ENCODE peak calls at places on chromosomes 2 and 18, in ten cellular contexts. I is lower lobe of right lung; P is endodermal cell; Y is adrenal gland; U is right atrium auricular region; B is CD8-positive, alpha-beta T cell; X is HCT116; T is colonic mucosa; Z is fibroblast of pulmonary artery; R is transverse colon. F is an unnamed sample.

GRCh38 chr2:181813963-181814565 is 77.5 kb upstream of the ITPRID2 start:
- DNase-seq in X (no peak), I (no peak), P (no peak), R (peak; percentile 15), B (no peak), Y (no peak), U (no peak), T (no peak), Z (peak; percentile 89), F (no peak)

GRCh38 chr2:86025229-86025820 is 80.4 kb downstream of the POLR1A start:
- DNase-seq in R (no peak), U (no peak), P (no peak), B (no peak), Z (no peak), X (no peak), Y (no peak), T (no peak), I (no peak), F (no peak)

GRCh38 chr2:238080518-238080917 is 19.6 kb upstream of the ESPNL start:
- DNase-seq in R (no peak), I (no peak), U (peak; percentile 42), X (no peak), P (no peak), T (no peak), Z (no peak), Y (no peak), B (no peak), F (no peak)

GRCh38 chr2:73930386-73930785 is 3.7 kb downstream of the DGUOK start:
- DNase-seq in I (no peak), R (no peak), X (no peak), P (no peak), U (no peak), B (no peak), Z (no peak), Y (no peak), T (no peak), F (no peak)

GRCh38 chr2:11679491-11680130 is 9.6 kb upstream of the NTSR2 start:
- DNase-seq in Z (no peak), B (no peak), I (no peak), U (no peak), P (peak; percentile 49), Y (no peak), T (no peak), X (no peak), R (no peak), F (no peak)

GRCh38 chr2:212154392-212154791 is 384.2 kb downstream of the ERBB4 start:
- DNase-seq in R (no peak), U (no peak), X (no peak), I (no peak), Z (no peak), T (no peak), P (no peak), Y (no peak), B (no peak), F (no peak)

GRCh38 chr18:48545690-48546365 is 7.0 kb downstream of the CTIF start:
- DNase-seq in B (no peak), Z (peak; percentile 90), R (peak; percentile 40), Y (peak; percentile 52), X (no peak), P (peak; percentile 94), I (peak; percentile 51), T (no peak), U (peak; percentile 85), F (peak; percentile 52)

GRCh38 chr2:54613361-54613760 is 110.1 kb upstream of the EML6 start:
- DNase-seq in I (no peak), Z (peak; percentile 62), T (no peak), B (no peak), R (no peak), X (no peak), U (no peak), Y (no peak), P (no peak), F (no peak)

GRCh38 chr2:179020156-179020750 is 29.7 kb downstream of the CCDC141 start:
- DNase-seq in Z (peak; percentile 17), R (no peak), P (peak; percentile 90), Y (no peak), T (peak; percentile 27), B (no peak), I (no peak), X (peak; percentile 51), U (no peak), F (peak; percentile 31)
- TF ChIP-seq CTCF in Z (peak; percentile 48), R (no peak), P (peak; percentile 88), Y (no peak), T (peak; percentile 18), B (peak; percentile 31), I (peak; percentile 45), X (peak; percentile 80), U (peak; percentile 34), F (peak; percentile 59)

GRCh38 chr2:236969767-236970655 is 115.7 kb upstream of the COPS8 start:
- DNase-seq in P (peak; percentile 18), Z (no peak), R (peak; percentile 19), I (no peak), Y (no peak), X (no peak), U (no peak), B (peak; percentile 12), T (no peak), F (no peak)
- H3K4me3 ChIP-seq in P (no peak overlapping the region), Z (no peak overlapping the region), R (no peak overlapping the region), I (no peak overlapping the region), Y (no peak overlapping the region), X (no peak overlapping the region), U (no peak overlapping the region), B (no peak overlapping the region), T (no peak overlapping the region), F (no peak overlapping the region)

GRCh38 chr18:54151376-54151775 is 73.1 kb downstream of the MBD2 start:
- DNase-seq in U (no peak), T (no peak), B (no peak), X (no peak), I (no peak), R (no peak), Y (no peak), Z (no peak), P (no peak), F (peak; percentile 41)
- TF ChIP-seq CTCF in U (no peak), T (no peak), B (no peak), X (no peak), I (no peak), R (no peak), Y (no peak), Z (no peak), P (no peak), F (no peak)

GRCh38 chr2:187693923-187694322 is 139.7 kb upstream of the TFPI start:
- DNase-seq in U (no peak), B (no peak), X (no peak), Z (no peak), Y (no peak), T (no peak), I (no peak), P (no peak), R (no peak), F (no peak)
- H3K4me3 ChIP-seq in U (no peak overlapping the region), B (no peak overlapping the region), X (no peak overlapping the region), Z (no peak overlapping the region), Y (no peak overlapping the region), T (no peak overlapping the region), I (no peak overlapping the region), P (no peak overlapping the region), R (no peak overlapping the region), F (no peak overlapping the region)